ENCODE peak calls at places on chromosomes 6 and 20, in eight cellular contexts. One of them, this sample, is unnamed.

GRCh38 chr20:56271974-56272373 is 23.4 kb downstream of the MC3R start:
- DNase-seq in GM13977: no peak
- DNase-seq in GM20000: no peak
- DNase-seq in left ventricle myocardium inferior: no peak
- DNase-seq in neural progenitor cell: no peak
- DNase-seq in A549: no peak
- DNase-seq in body of pancreas: no peak
- DNase-seq in chondrocyte: no peak
- DNase-seq in this sample: no peak

GRCh38 chr6:68559052-68559451 is 76.0 kb upstream of the ADGRB3 start:
- DNase-seq in GM13977: no peak
- DNase-seq in chondrocyte: no peak
- DNase-seq in A549: no peak
- DNase-seq in neural progenitor cell: no peak
- DNase-seq in GM20000: no peak
- DNase-seq in left ventricle myocardium inferior: no peak
- DNase-seq in body of pancreas: no peak
- DNase-seq in this sample: no peak

GRCh38 chr6:30169658-30170614 is 6.6 kb downstream of the TRIM15 start:
- DNase-seq in GM20000: peak; percentile 77
- DNase-seq in GM13977: peak; percentile 77
- DNase-seq in chondrocyte: no peak
- DNase-seq in body of pancreas: no peak
- DNase-seq in neural progenitor cell: peak; percentile 57
- DNase-seq in A549: peak; percentile 45
- DNase-seq in left ventricle myocardium inferior: no peak
- DNase-seq in this sample: no peak

GRCh38 chr20:47821481-47822100 is 36.3 kb upstream of the SULF2 start:
- DNase-seq in GM20000: no peak
- DNase-seq in GM13977: no peak
- DNase-seq in body of pancreas: no peak
- DNase-seq in neural progenitor cell: no peak
- DNase-seq in left ventricle myocardium inferior: no peak
- DNase-seq in chondrocyte: no peak
- DNase-seq in A549: peak; percentile 18
- DNase-seq in this sample: no peak

GRCh38 chr6:84415517-84415916 is 188.1 kb upstream of the CEP162 start:
- DNase-seq in A549: no peak
- DNase-seq in chondrocyte: no peak
- DNase-seq in body of pancreas: no peak
- DNase-seq in GM13977: no peak
- DNase-seq in neural progenitor cell: no peak
- DNase-seq in left ventricle myocardium inferior: no peak
- DNase-seq in GM20000: no peak
- DNase-seq in this sample: no peak

GRCh38 chr20:36885355-36885754 is 9.4 kb downstream of the TLDC2 start:
- DNase-seq in body of pancreas: no peak
- DNase-seq in GM20000: no peak
- DNase-seq in chondrocyte: no peak
- DNase-seq in GM13977: no peak
- DNase-seq in neural progenitor cell: peak; percentile 28
- DNase-seq in left ventricle myocardium inferior: no peak
- DNase-seq in A549: peak; percentile 55
- DNase-seq in this sample: no peak

GRCh38 chr20:57342829-57343228 is 8.2 kb upstream of the RAE1 start:
- DNase-seq in chondrocyte: no peak
- DNase-seq in left ventricle myocardium inferior: no peak
- DNase-seq in body of pancreas: no peak
- DNase-seq in A549: no peak
- DNase-seq in GM20000: no peak
- DNase-seq in neural progenitor cell: no peak
- DNase-seq in GM13977: no peak
- DNase-seq in this sample: no peak

GRCh38 chr6:70124882-70125535 is 177.9 kb downstream of the COL9A1 start:
- DNase-seq in neural progenitor cell: no peak
- DNase-seq in GM20000: no peak
- DNase-seq in A549: no peak
- DNase-seq in left ventricle myocardium inferior: no peak
- DNase-seq in body of pancreas: no peak
- DNase-seq in GM13977: no peak
- DNase-seq in chondrocyte: no peak
- DNase-seq in this sample: no peak

GRCh38 chr6:117444600-117444999 is 18.9 kb upstream of the ROS1 start:
- DNase-seq in GM20000: no peak
- DNase-seq in neural progenitor cell: no peak
- DNase-seq in A549: no peak
- DNase-seq in left ventricle myocardium inferior: no peak
- DNase-seq in body of pancreas: no peak
- DNase-seq in chondrocyte: no peak
- DNase-seq in GM13977: no peak
- DNase-seq in this sample: no peak

GRCh38 chr20:25046736-25047666 is 10.9 kb downstream of the ACSS1 start:
- DNase-seq in left ventricle myocardium inferior: no peak
- DNase-seq in body of pancreas: no peak
- DNase-seq in A549: no peak
- DNase-seq in GM13977: no peak
- DNase-seq in neural progenitor cell: no peak
- DNase-seq in GM20000: no peak
- DNase-seq in chondrocyte: peak; percentile 79
- DNase-seq in this sample: no peak

GRCh38 chr6:53410508-53411258 is 61.9 kb upstream of the ELOVL5 start:
- DNase-seq in GM20000: peak; percentile 63
- DNase-seq in left ventricle myocardium inferior: peak; percentile 42
- DNase-seq in neural progenitor cell: no peak
- DNase-seq in A549: peak; percentile 39
- DNase-seq in body of pancreas: peak; percentile 57
- DNase-seq in GM13977: peak; percentile 52
- DNase-seq in chondrocyte: no peak
- DNase-seq in this sample: peak; percentile 38

DNA sequence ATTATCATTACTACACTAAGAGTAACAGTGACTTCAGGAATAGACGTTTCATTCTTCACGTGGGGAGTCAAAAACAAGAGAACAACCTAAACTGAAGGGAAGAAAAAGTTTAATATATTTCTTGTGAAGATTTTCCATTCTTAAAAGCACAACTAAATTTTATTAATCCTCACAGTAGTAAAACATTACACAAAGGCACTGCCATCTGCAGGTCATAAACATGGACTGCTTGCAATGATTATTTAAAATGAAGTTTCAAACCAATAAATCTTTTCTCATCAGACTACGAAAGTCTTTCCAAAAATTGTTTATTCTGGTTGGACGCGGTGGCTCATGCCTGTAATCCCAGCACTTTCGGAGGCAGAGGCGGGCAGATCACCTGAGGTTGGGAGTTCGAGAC is 2.6 kb downstream of the NCOA5 start:
- DNase-seq in GM20000: no peak
- DNase-seq in chondrocyte: no peak
- DNase-seq in GM13977: no peak
- DNase-seq in body of pancreas: no peak
- DNase-seq in neural progenitor cell: no peak
- DNase-seq in A549: peak; percentile 19
- DNase-seq in left ventricle myocardium inferior: no peak
- DNase-seq in this sample: no peak
- TF ChIP-seq CTCF in GM20000: peak; percentile 16
- TF ChIP-seq CTCF in chondrocyte: peak; percentile 78
- TF ChIP-seq CTCF in GM13977: peak; percentile 36
- TF ChIP-seq CTCF in body of pancreas: peak; percentile 36
- TF ChIP-seq CTCF in neural progenitor cell: peak; percentile 34
- TF ChIP-seq CTCF in A549: peak; percentile 46
- TF ChIP-seq CTCF in left ventricle myocardium inferior: peak; percentile 45
- TF ChIP-seq CTCF in this sample: peak; percentile 35

DNA sequence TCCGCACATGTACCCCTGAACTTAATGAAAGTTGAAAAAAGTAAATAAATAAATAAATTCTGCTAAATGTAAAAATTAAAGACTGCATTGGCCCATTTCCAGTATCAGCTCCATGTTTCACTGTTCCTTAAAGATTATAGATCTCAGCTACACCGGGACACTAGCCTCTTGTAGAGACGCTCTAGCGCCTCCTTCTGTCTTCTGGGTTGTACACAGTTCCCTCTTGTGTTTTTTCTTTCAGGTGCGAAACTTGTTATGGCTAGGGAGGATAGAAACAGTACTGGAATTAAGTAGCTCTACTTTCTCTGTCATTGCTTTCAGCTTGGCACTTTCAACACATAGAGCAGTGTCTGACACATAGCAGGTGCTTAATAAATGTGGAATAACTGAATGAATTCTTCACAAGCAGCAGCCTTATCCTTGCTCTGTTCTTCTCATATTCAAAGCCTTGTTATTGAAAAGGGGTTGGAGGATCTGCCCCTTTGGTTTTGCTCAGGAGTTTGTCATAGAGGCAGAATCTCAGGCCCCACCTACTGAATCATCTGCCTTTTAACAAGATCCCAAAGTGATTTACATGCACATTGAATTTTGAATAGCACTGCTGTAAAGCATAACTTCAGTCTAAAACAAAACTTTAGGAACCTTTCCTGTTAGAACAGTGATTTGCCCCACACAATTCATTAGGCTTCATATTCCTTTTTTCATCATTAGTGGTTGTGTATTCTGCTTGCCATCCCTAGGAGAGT is 92.3 kb downstream of the FIG4 start:
- DNase-seq in left ventricle myocardium inferior: no peak
- DNase-seq in GM20000: no peak
- DNase-seq in body of pancreas: peak; percentile 59
- DNase-seq in neural progenitor cell: peak; percentile 76
- DNase-seq in chondrocyte: no peak
- DNase-seq in GM13977: no peak
- DNase-seq in A549: no peak
- DNase-seq in this sample: no peak
- TF ChIP-seq CTCF in left ventricle myocardium inferior: peak; percentile 49
- TF ChIP-seq CTCF in GM20000: no peak
- TF ChIP-seq CTCF in body of pancreas: peak; percentile 35
- TF ChIP-seq CTCF in neural progenitor cell: peak; percentile 77
- TF ChIP-seq CTCF in chondrocyte: peak; percentile 55
- TF ChIP-seq CTCF in GM13977: peak; percentile 27
- TF ChIP-seq CTCF in A549: no peak
- TF ChIP-seq CTCF in this sample: no peak

GRCh38 chr6:11309947-11310665 is 77.6 kb upstream of the NEDD9 start:
- DNase-seq in GM20000: no peak
- DNase-seq in A549: peak; percentile 31
- DNase-seq in chondrocyte: no peak
- DNase-seq in left ventricle myocardium inferior: no peak
- DNase-seq in GM13977: no peak
- DNase-seq in body of pancreas: no peak
- DNase-seq in neural progenitor cell: peak; percentile 25
- DNase-seq in this sample: peak; percentile 72
- TF ChIP-seq CTCF in GM20000: no peak
- TF ChIP-seq CTCF in A549: no peak
- TF ChIP-seq CTCF in chondrocyte: no peak
- TF ChIP-seq CTCF in left ventricle myocardium inferior: no peak
- TF ChIP-seq CTCF in GM13977: no peak
- TF ChIP-seq CTCF in body of pancreas: no peak
- TF ChIP-seq CTCF in neural progenitor cell: peak; percentile 18
- TF ChIP-seq CTCF in this sample: peak; percentile 54

DNA sequence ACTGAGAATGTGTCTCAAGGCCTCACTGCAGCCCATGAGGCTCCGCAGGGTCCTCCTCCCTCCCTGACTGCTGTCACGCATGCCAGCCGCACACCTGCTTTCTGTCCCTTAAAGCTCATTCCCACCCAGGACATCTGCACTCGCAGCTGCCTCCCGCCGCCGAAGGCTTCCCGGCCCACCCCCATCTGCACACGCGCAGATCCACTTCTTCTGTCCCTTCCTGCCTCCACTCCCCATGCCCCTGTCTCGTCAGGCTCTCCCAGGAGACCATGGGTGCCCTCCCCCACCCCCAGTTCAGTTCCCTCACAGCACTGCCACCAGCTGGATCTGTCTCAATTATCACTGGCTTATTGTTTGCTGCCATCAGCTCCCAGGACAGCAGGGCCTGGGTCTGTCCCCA is 63.0 kb downstream of the RIPOR3 start:
- DNase-seq in A549: no peak
- DNase-seq in left ventricle myocardium inferior: no peak
- DNase-seq in GM13977: no peak
- DNase-seq in GM20000: no peak
- DNase-seq in neural progenitor cell: peak; percentile 32
- DNase-seq in chondrocyte: no peak
- DNase-seq in body of pancreas: peak; percentile 54
- DNase-seq in this sample: peak; percentile 61
- TF ChIP-seq CTCF in A549: no peak
- TF ChIP-seq CTCF in left ventricle myocardium inferior: no peak
- TF ChIP-seq CTCF in GM13977: no peak
- TF ChIP-seq CTCF in GM20000: no peak
- TF ChIP-seq CTCF in neural progenitor cell: no peak
- TF ChIP-seq CTCF in chondrocyte: no peak
- TF ChIP-seq CTCF in body of pancreas: no peak
- TF ChIP-seq CTCF in this sample: no peak

GRCh38 chr6:74410630-74411029 is 714.6 kb downstream of the CD109 start:
- DNase-seq in A549: no peak
- DNase-seq in neural progenitor cell: no peak
- DNase-seq in chondrocyte: no peak
- DNase-seq in body of pancreas: no peak
- DNase-seq in left ventricle myocardium inferior: no peak
- DNase-seq in GM13977: no peak
- DNase-seq in GM20000: no peak
- DNase-seq in this sample: no peak

GRCh38 chr6:74415056-74415455 is 719.1 kb downstream of the CD109 start:
- DNase-seq in GM13977: no peak
- DNase-seq in GM20000: no peak
- DNase-seq in body of pancreas: no peak
- DNase-seq in neural progenitor cell: no peak
- DNase-seq in left ventricle myocardium inferior: no peak
- DNase-seq in A549: no peak
- DNase-seq in chondrocyte: no peak
- DNase-seq in this sample: no peak

GRCh38 chr6:74404366-74404765 is 708.4 kb downstream of the CD109 start:
- DNase-seq in A549: no peak
- DNase-seq in GM20000: no peak
- DNase-seq in GM13977: no peak
- DNase-seq in left ventricle myocardium inferior: no peak
- DNase-seq in chondrocyte: no peak
- DNase-seq in body of pancreas: no peak
- DNase-seq in neural progenitor cell: no peak
- DNase-seq in this sample: no peak

GRCh38 chr6:74408844-74409243 is 712.8 kb downstream of the CD109 start:
- DNase-seq in GM20000: no peak
- DNase-seq in A549: no peak
- DNase-seq in chondrocyte: no peak
- DNase-seq in GM13977: no peak
- DNase-seq in neural progenitor cell: no peak
- DNase-seq in body of pancreas: no peak
- DNase-seq in left ventricle myocardium inferior: no peak
- DNase-seq in this sample: no peak

GRCh38 chr6:74409447-74409846 is 713.4 kb downstream of the CD109 start:
- DNase-seq in GM20000: peak; percentile 3
- DNase-seq in left ventricle myocardium inferior: no peak
- DNase-seq in chondrocyte: no peak
- DNase-seq in neural progenitor cell: peak; percentile 9
- DNase-seq in body of pancreas: no peak
- DNase-seq in A549: peak; percentile 55
- DNase-seq in GM13977: peak; percentile 2
- DNase-seq in this sample: no peak
- TF ChIP-seq CTCF in GM20000: no peak
- TF ChIP-seq CTCF in left ventricle myocardium inferior: peak; percentile 48
- TF ChIP-seq CTCF in chondrocyte: peak; percentile 91
- TF ChIP-seq CTCF in neural progenitor cell: peak; percentile 48
- TF ChIP-seq CTCF in body of pancreas: peak; percentile 66
- TF ChIP-seq CTCF in A549: peak; percentile 67
- TF ChIP-seq CTCF in GM13977: peak; percentile 49
- TF ChIP-seq CTCF in this sample: no peak

This sample was measured in glutamatergic neuron.